ENCODE peak calls at places on chromosomes 3 and 15, in six cellular contexts. W, V, C, N, G and A are unnamed samples.

GRCh38 chr3:57961828-57962447 is 46.3 kb upstream of the FLNB start:
- DNase-seq in C (no peak), W (no peak), G (no peak), V (no peak), N (no peak), A (no peak)

GRCh38 chr3:56238299-56238698 is 230.0 kb downstream of the ERC2 start:
- DNase-seq in G (no peak), W (no peak), N (no peak), V (no peak), C (no peak), A (no peak)

GRCh38 chr3:142725352-142725739 is 1.5 kb downstream of the TRPC1 start:
- DNase-seq in N (no peak), W (no peak), C (no peak), G (no peak), V (no peak), A (no peak)

GRCh38 chr15:101242160-101242998 is 9.5 kb downstream of the CHSY1 start:
- DNase-seq in G (no peak), V (peak; percentile 32), N (no peak), C (no peak), W (no peak), A (no peak)

GRCh38 chr3:62621171-62621570 is 247.8 kb upstream of the FEZF2 start:
- DNase-seq in N (no peak), W (no peak), G (no peak), V (no peak), C (no peak), A (no peak)

GRCh38 chr3:55486101-55486856 is 827 bp downstream of the WNT5A start:
- DNase-seq in V (peak; percentile 70), C (peak; percentile 80), N (no peak), G (no peak), W (no peak), A (peak; percentile 53)

GRCh38 chr3:183489455-183490210 is 61.2 kb upstream of the MCF2L2 start:
- DNase-seq in G (no peak), V (no peak), W (no peak), N (no peak), C (no peak), A (no peak)

GRCh38 chr15:31487811-31488436 is 161.3 kb downstream of the KLF13 start:
- DNase-seq in V (peak; percentile 42), G (no peak), N (no peak), W (no peak), C (peak; percentile 49), A (no peak)

GRCh38 chr3:128412180-128413002 is 54.3 kb downstream of the DNAJB8 start:
- DNase-seq in C (no peak), W (no peak), V (no peak), G (no peak), N (no peak), A (no peak)

GRCh38 chr15:29821416-29822099 is 710 bp downstream of the TJP1 start:
- DNase-seq in G (peak; percentile 78), V (peak; percentile 94), W (peak; percentile 49), C (peak; percentile 80), N (no peak), A (peak; percentile 73)

GRCh38 chr15:85751731-85752421 is 42.8 kb downstream of the KLHL25 start:
- DNase-seq in G (no peak), C (peak; percentile 26), N (no peak), V (peak; percentile 66), W (no peak), A (no peak)

GRCh38 chr15:60062826-60063225 is 58.7 kb downstream of the FOXB1 start:
- DNase-seq in W (peak; percentile 11), G (no peak), C (no peak), N (no peak), V (no peak), A (no peak)

GRCh38 chr3:53109190-53109589 is 21.0 kb downstream of the RFT1 start:
- DNase-seq in V (no peak), G (no peak), N (no peak), C (no peak), W (peak; percentile 21), A (no peak)

GRCh38 chr15:74809951-74810350 is 2.7 kb upstream of the LMAN1L start:
- DNase-seq in N (no peak), V (no peak), W (no peak), G (no peak), C (no peak), A (no peak)

GRCh38 chr15:80645494-80646065 is 49.5 kb upstream of the ABHD17C start:
- DNase-seq in W (no peak), C (no peak), N (no peak), G (no peak), V (no peak), A (no peak)

GRCh38 chr3:193946945-193947344 is 189.0 kb upstream of the HES1 start:
- DNase-seq in W (no peak), G (no peak), V (no peak), N (no peak), C (no peak), A (no peak)

GRCh38 chr15:56148099-56148498 is 95.6 kb downstream of the RFX7 start:
- DNase-seq in G (no peak), N (no peak), V (no peak), W (no peak), C (no peak), A (no peak)

GRCh38 chr3:177693596-177693995 is 496.3 kb upstream of the TBL1XR1 start:
- DNase-seq in G (no peak), W (no peak), C (no peak), V (no peak), N (no peak), A (no peak)

GRCh38 chr15:86839502-86839901 is 759.8 kb downstream of the AGBL1 start:
- DNase-seq in V (no peak), G (no peak), C (no peak), W (no peak), N (no peak), A (no peak)
- H3K9me3 ChIP-seq in V (no peaks in the 10 kb centered on the region), G (no peaks in the 10 kb centered on the region), C (no peaks in the 10 kb centered on the region), W (peaks cover 4% of the 10 kb centered on the region), N (no peaks in the 10 kb centered on the region), A (no peaks in the 10 kb centered on the region)

GRCh38 chr15:90560229-90560771 is 30.6 kb downstream of the CRTC3 start:
- DNase-seq in G (peak; percentile 68), C (peak; percentile 32), V (no peak), N (no peak), W (peak; percentile 83), A (no peak)

GRCh38 chr15:90558182-90558581 is 28.5 kb downstream of the CRTC3 start:
- DNase-seq in V (no peak), N (no peak), W (no peak), C (no peak), G (peak; percentile 71), A (peak; percentile 45)

GRCh38 chr15:90557651-90558084 is 27.9 kb downstream of the CRTC3 start:
- DNase-seq in G (peak; percentile 97), W (no peak), V (no peak), N (no peak), C (peak; percentile 88), A (no peak)

GRCh38 chr15:90559119-90559518 is 29.4 kb downstream of the CRTC3 start:
- DNase-seq in G (no peak), W (no peak), N (no peak), C (no peak), V (no peak), A (no peak)

GRCh38 chr15:90557147-90557546 is 27.4 kb downstream of the CRTC3 start:
- DNase-seq in N (no peak), G (no peak), V (no peak), C (no peak), W (no peak), A (no peak)
- H3K4me3 ChIP-seq in N (no peak overlapping the region), G (peak overlapping the region; percentile 2), V (no peak overlapping the region), C (no peak overlapping the region), W (no peak overlapping the region), A (no peak overlapping the region)

GRCh38 chr3:31659246-31659645 is 126.5 kb downstream of the STT3B start:
- DNase-seq in N (no peak), V (no peak), C (no peak), W (no peak), G (no peak), A (no peak)

GRCh38 chr3:31648286-31648968 is 115.7 kb downstream of the STT3B start:
- DNase-seq in W (no peak), N (no peak), V (no peak), G (no peak), C (no peak), A (no peak)

GRCh38 chr3:31652296-31652695 is 119.6 kb downstream of the STT3B start:
- DNase-seq in C (no peak), V (no peak), N (no peak), G (no peak), W (no peak), A (no peak)

GRCh38 chr3:31654998-31655397 is 122.3 kb downstream of the STT3B start:
- DNase-seq in G (no peak), W (no peak), C (no peak), N (no peak), V (no peak), A (no peak)

GRCh38 chr3:31653464-31653863 is 120.7 kb downstream of the STT3B start:
- DNase-seq in V (no peak), N (no peak), C (no peak), G (no peak), W (no peak), A (no peak)
- H3K9me3 ChIP-seq in V (peaks cover 10% of the 10 kb centered on the region), N (peaks cover 35% of the 10 kb centered on the region), C (no peaks in the 10 kb centered on the region), G (peaks cover 77% of the 10 kb centered on the region), W (peaks cover 24% of the 10 kb centered on the region), A (peaks cover 10% of the 10 kb centered on the region)

GRCh38 chr3:186108106-186108940 is 566 bp downstream of the ETV5 start:
- DNase-seq in V (peak; percentile 69), C (peak; percentile 49), N (no peak), G (no peak), W (no peak), A (peak; percentile 47)

GRCh38 chr3:186108941-186109865 is at the start of gene ETV5:
- DNase-seq in W (peak; percentile 99), G (peak; percentile 100), C (peak; percentile 99), V (peak; percentile 99), N (peak; percentile 100), A (peak; percentile 99)

GRCh38 chr3:186109897-186110803 is 1.3 kb upstream of the ETV5 start:
- DNase-seq in G (no peak), C (peak; percentile 54), V (no peak), N (peak; percentile 92), W (no peak), A (peak; percentile 30)

GRCh38 chr3:186107148-186108105 is 1.5 kb downstream of the ETV5 start:
- DNase-seq in V (peak; percentile 74), N (no peak), W (no peak), G (peak; percentile 70), C (peak; percentile 63), A (peak; percentile 60)

DNA sequence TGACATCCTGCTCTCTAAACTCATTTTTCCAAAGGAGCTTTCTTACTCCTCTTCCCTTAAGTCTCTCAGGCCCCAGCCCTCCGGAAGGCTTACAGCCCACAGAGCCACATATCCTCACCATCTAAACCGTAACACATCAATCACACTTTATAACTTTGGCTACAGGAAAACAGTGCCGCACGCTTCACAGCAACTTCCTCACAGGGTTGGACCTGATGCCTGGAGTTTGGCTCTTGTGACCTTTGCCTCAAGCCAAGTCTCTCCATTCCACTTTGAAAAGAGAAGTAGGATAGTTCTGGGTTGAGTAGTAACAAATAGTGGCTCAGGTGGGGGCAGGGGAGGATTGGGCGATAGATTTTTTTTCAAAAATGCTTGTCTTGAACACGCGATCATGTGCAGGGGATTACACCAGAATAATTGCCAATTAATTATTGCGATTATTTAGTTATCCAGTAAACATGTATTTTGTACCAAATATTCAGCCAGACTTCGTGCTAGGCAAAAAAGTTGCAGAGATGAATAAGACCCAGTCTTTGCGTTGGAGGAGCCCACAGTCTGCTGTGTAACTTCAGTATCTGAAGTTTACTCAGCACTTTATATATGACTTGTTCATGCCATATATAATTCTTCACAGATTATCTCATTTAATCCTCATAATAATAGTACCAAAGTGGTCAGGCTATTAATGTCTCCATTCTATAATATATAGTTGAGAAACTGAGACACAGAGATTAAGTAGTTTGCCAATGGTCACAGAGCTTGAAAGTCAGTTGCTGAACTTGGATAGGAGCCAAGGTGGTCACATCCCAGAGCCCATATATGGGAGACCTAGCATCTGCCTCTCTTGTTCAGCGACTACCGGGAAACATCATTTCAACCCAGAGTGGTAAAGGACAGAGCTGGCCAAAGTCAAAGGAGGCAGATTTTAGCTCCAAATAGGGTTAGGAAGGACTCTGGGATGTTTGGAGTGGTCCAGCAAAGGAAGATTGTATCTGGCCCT is 2.4 kb upstream of the ETV5 start:
- DNase-seq in C (no peak), N (no peak), W (no peak), V (no peak), G (peak; percentile 46), A (no peak)
- H3K4me3 ChIP-seq in C (no peak overlapping the region), N (no peak overlapping the region), W (no peak overlapping the region), V (no peak overlapping the region), G (no peak overlapping the region), A (no peak overlapping the region)